ENCODE peak calls at places on chromosome 11, in five cellular contexts. B is Right ventricle myocardium superior, Y is AG10803, N is T-helper 2 cell, F is kidney epithelial cell. S is an unnamed sample.

GRCh38 chr11:59416613-59417012 is 9.6 kb downstream of the OR5A2 start:
- DNase-seq in Y (no peak), N (no peak), B (no peak), F (no peak), S (no peak)

GRCh38 chr11:69834251-69834650 is 15.0 kb upstream of the FGF3 start:
- DNase-seq in Y (no peak), N (no peak), B (no peak), F (no peak), S (no peak)

GRCh38 chr11:82898242-82898641 is 2.0 kb downstream of the PRCP start:
- DNase-seq in Y (no peak), B (no peak), F (no peak), N (no peak), S (no peak)

GRCh38 chr11:73030130-73030529 is 112.0 kb downstream of the FCHSD2 start:
- DNase-seq in F (no peak), Y (no peak), B (no peak), N (no peak), S (no peak)

GRCh38 chr11:91527380-91528030 is 697.1 kb upstream of the FAT3 start:
- DNase-seq in Y (no peak), B (no peak), N (no peak), F (no peak), S (no peak)

GRCh38 chr11:34405079-34405858 is 33.5 kb upstream of the CAT start:
- DNase-seq in B (no peak), F (no peak), N (no peak), Y (peak), S (no peak)

GRCh38 chr11:65992056-65992455 is 9.9 kb downstream of the EIF1AD start:
- DNase-seq in B (no peak), Y (no peak), F (no peak), N (no peak), S (no peak)

GRCh38 chr11:100948936-100949335 is 180.7 kb downstream of the PGR start:
- DNase-seq in B (no peak), F (no peak), N (no peak), Y (no peak), S (no peak)

GRCh38 chr11:33015621-33016551 is at the start of gene DEPDC7:
- DNase-seq in B (peak), Y (peak), N (peak), F (no peak), S (peak)

GRCh38 chr11:1598816-1599215 is 722 bp upstream of the KRTAP5-2 start:
- DNase-seq in N (no peak), B (no peak), Y (no peak), F (no peak), S (no peak)

GRCh38 chr11:130839950-130840666 is 76.2 kb downstream of the SNX19 start:
- DNase-seq in N (no peak), Y (peak), F (no peak), B (no peak), S (no peak)

GRCh38 chr11:42234381-42235035 is 775.1 kb upstream of the LRRC4C start:
- DNase-seq in B (no peak), N (no peak), Y (peak), F (no peak), S (no peak)

GRCh38 chr11:116842909-116843308 is 5.5 kb upstream of the APOA1 start:
- DNase-seq in B (no peak), Y (no peak), F (no peak), N (no peak), S (no peak)

GRCh38 chr11:10139656-10140055 is 154.4 kb downstream of the SBF2 start:
- DNase-seq in Y (peak), B (no peak), F (no peak), N (no peak), S (no peak)

GRCh38 chr11:3044004-3044403 is 13.2 kb downstream of the CARS1 start:
- DNase-seq in B (peak), Y (peak), N (no peak), F (no peak), S (no peak)

GRCh38 chr11:96329419-96329818 is 13.6 kb downstream of the MAML2 start:
- DNase-seq in F (no peak), B (no peak), Y (no peak), N (no peak), S (no peak)

GRCh38 chr11:15602779-15603178 is 488.1 kb downstream of the INSC start:
- DNase-seq in Y (no peak), B (no peak), N (no peak), F (no peak), S (no peak)

GRCh38 chr11:124071622-124071948 is 30.5 kb upstream of the OR10G7 start:
- DNase-seq in B (no peak), F (no peak), N (no peak), Y (no peak), S (no peak)

GRCh38 chr11:131025020-131025419 is 108.7 kb upstream of the SNX19 start:
- DNase-seq in N (no peak), F (no peak), Y (peak), B (no peak), S (no peak)